ENCODE peak calls at places on chromosomes 1 and 21, in seven cellular contexts. N is adrenal gland, F is hepatocyte, J is fibroblast of pulmonary artery, S is right lobe of liver, X is BE2C, T is ovary. A is an unnamed sample.

GRCh38 chr1:71733121-71733520 is 549.2 kb downstream of the NEGR1 start:
- DNase-seq in N (no peak), F (no peak), J (no peak), S (no peak), X (no peak), T (no peak), A (no peak)

GRCh38 chr1:89199515-89199914 is 773 bp upstream of the GBP4 start:
- DNase-seq in N (no peak), F (no peak), J (no peak), S (no peak), X (no peak), T (no peak), A (no peak)

GRCh38 chr21:35390013-35390776 is 341.1 kb upstream of the RUNX1 start:
- DNase-seq in N (no peak), F (peak; percentile 22), J (peak; percentile 26), S (no peak), X (no peak), T (no peak), A (no peak)

GRCh38 chr1:24875257-24875656 is 54.8 kb downstream of the RUNX3 start:
- DNase-seq in N (no peak), F (no peak), J (no peak), S (no peak), X (no peak), T (no peak), A (no peak)

GRCh38 chr1:2413495-2414296 is 1.3 kb upstream of the PEX10 start:
- DNase-seq in N (no peak), F (no peak), J (no peak), S (no peak), X (peak; percentile 28), T (peak; percentile 44), A (no peak)

GRCh38 chr21:33171584-33172169 is 58.1 kb upstream of the IFNAR2 start:
- DNase-seq in N (no peak), F (no peak), J (no peak), S (no peak), X (no peak), T (no peak), A (no peak)

GRCh38 chr1:1437904-1438376 is 2.5 kb downstream of the VWA1 start:
- DNase-seq in N (no peak), F (peak; percentile 84), J (no peak), S (peak; percentile 86), X (peak; percentile 38), T (no peak), A (peak; percentile 69)

GRCh38 chr1:155004352-155005075 is 1.9 kb downstream of the ZBTB7B start:
- DNase-seq in N (peak; percentile 37), F (no peak), J (no peak), S (no peak), X (no peak), T (no peak), A (no peak)

GRCh38 chr1:203777596-203777995 is 12.6 kb downstream of the LAX1 start:
- DNase-seq in N (no peak), F (no peak), J (peak; percentile 28), S (no peak), X (no peak), T (no peak), A (no peak)

GRCh38 chr1:115090547-115090946 is 1.2 kb upstream of the TSPAN2 start:
- DNase-seq in N (no peak), F (no peak), J (no peak), S (no peak), X (no peak), T (no peak), A (no peak)

GRCh38 chr1:115647919-115648597 is 6.3 kb downstream of the VANGL1 start:
- DNase-seq in N (no peak), F (no peak), J (no peak), S (no peak), X (no peak), T (no peak), A (no peak)

GRCh38 chr1:158037876-158038359 is 44.5 kb downstream of the KIRREL1 start:
- DNase-seq in N (peak; percentile 80), F (no peak), J (peak; percentile 67), S (no peak), X (no peak), T (peak; percentile 23), A (no peak)

GRCh38 chr1:12650001-12650421 is 6.1 kb downstream of the AADACL4 start:
- DNase-seq in N (no peak), F (no peak), J (peak; percentile 54), S (no peak), X (no peak), T (no peak), A (no peak)

GRCh38 chr21:31447477-31447876 is 103.4 kb upstream of the TIAM1 start:
- DNase-seq in N (no peak), F (no peak), J (peak; percentile 37), S (no peak), X (no peak), T (no peak), A (no peak)

GRCh38 chr1:177593105-177593504 is 376.8 kb downstream of the SEC16B start:
- DNase-seq in N (no peak), F (no peak), J (no peak), S (no peak), X (no peak), T (no peak), A (no peak)

GRCh38 chr1:14027099-14027498 is 327.1 kb downstream of the PRDM2 start:
- DNase-seq in N (no peak), F (no peak), J (no peak), S (no peak), X (no peak), T (no peak), A (no peak)

GRCh38 chr1:167121375-167122120 is 27.7 kb downstream of the STYXL2 start:
- DNase-seq in N (peak; percentile 41), F (peak; percentile 64), J (no peak), S (peak; percentile 63), X (peak; percentile 58), T (no peak), A (peak; percentile 75)

GRCh38 chr1:113265196-113265595 is 125.1 kb upstream of the MAGI3 start:
- DNase-seq in N (no peak), F (no peak), J (no peak), S (no peak), X (no peak), T (no peak), A (no peak)

GRCh38 chr1:108814343-108815125 is 42.4 kb downstream of the AKNAD1 start:
- DNase-seq in N (no peak), F (no peak), J (peak; percentile 79), S (no peak), X (no peak), T (peak; percentile 33), A (no peak)

GRCh38 chr1:178020968-178021640 is 51.2 kb upstream of the SEC16B start:
- DNase-seq in N (no peak), F (no peak), J (no peak), S (no peak), X (no peak), T (no peak), A (no peak)

GRCh38 chr1:13583964-13584791 is 546 bp downstream of the PDPN start:
- DNase-seq in N (peak; percentile 17), F (peak; percentile 56), J (peak; percentile 58), S (no peak), X (no peak), T (peak; percentile 74), A (peak; percentile 55)

GRCh38 chr1:116224111-116224510 is 112.9 kb downstream of the MAB21L3 start:
- DNase-seq in N (no peak), F (no peak), J (no peak), S (no peak), X (no peak), T (no peak), A (no peak)

GRCh38 chr1:168763031-168763430 is 34.0 kb upstream of the DPT start:
- DNase-seq in N (no peak), F (no peak), J (no peak), S (no peak), X (no peak), T (no peak), A (no peak)

GRCh38 chr1:195530961-195531360 is 1077.3 kb downstream of the KCNT2 start:
- DNase-seq in N (no peak), F (no peak), J (peak; percentile 14), S (no peak), X (no peak), T (no peak), A (no peak)

GRCh38 chr1:10917513-10918454 is 94.7 kb upstream of the TARDBP start:
- DNase-seq in N (no peak), F (no peak), J (no peak), S (peak; percentile 7), X (no peak), T (no peak), A (no peak)

GRCh38 chr1:51264470-51264869 is 28.4 kb downstream of the RNF11 start:
- DNase-seq in N (no peak), F (peak; percentile 31), J (peak; percentile 85), S (no peak), X (no peak), T (no peak), A (no peak)

GRCh38 chr1:68473060-68473459 is 23.3 kb upstream of the RPE65 start:
- DNase-seq in N (no peak), F (no peak), J (no peak), S (no peak), X (no peak), T (no peak), A (no peak)
- TF ChIP-seq CTCF in N (no peak), F (no peak), J (no peak), S (no peak), X (no peak), T (no peak), A (no peak)

GRCh38 chr1:104878203-104878911 is 1128.7 kb downstream of the AMY1C start:
- DNase-seq in N (no peak), F (no peak), J (no peak), S (no peak), X (peak; percentile 50), T (no peak), A (no peak)
- TF ChIP-seq CTCF in N (no peak), F (no peak), J (no peak), S (no peak), X (peak; percentile 58), T (no peak), A (no peak)

GRCh38 chr1:153727463-153728304 is at the start of gene INTS3:
- DNase-seq in N (peak; percentile 100), F (peak; percentile 99), J (peak; percentile 100), S (peak; percentile 100), X (peak; percentile 99), T (peak; percentile 100), A (peak; percentile 100)
- TF ChIP-seq CTCF in N (no peak), F (no peak), J (no peak), S (no peak), X (peak; percentile 14), T (no peak), A (peak; percentile 20)

DNA sequence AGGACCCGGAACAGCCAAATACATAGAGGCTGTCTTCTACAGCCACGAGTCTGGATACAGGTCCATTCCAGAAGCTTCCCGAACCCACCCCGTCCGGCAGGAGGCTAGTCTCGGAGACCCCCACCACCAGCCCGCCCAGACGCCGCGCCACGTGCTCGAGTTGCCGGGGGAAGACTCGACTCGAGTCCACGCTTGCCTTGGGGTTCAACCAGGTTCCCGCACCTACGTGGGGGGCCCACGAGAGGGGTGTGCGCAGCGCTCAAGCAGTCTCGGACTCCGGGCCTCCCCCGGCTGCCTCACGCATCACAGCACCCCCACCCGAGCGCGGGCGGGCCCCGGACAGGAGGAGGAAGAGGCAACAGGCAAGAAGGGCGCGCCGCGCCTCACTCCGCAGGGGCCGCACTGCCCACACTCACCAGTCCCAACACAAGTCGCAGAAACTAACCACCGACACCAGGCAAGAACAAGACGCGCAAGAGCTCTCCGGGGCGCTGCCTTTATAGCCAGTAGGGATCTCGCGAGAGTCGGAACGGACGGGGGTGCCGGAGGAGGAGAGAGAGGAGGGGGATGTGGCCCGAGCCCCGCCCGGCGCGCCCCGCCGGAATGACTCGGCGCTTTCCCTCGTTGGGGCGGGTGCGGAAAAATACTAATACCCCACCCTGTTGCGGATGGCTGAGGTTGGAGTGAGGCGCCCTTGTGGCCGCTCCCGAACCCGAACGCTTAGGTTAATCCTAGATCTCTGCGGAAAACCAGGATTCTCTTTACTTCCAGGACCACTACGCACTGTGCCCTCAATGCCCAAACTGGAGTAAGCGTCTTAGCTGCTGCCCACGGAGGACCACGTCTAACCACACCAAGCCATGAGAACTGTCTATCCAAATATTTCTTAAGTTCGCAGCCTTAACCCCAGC is at the start of gene PRDX1:
- DNase-seq in N (peak; percentile 97), F (peak; percentile 97), J (peak; percentile 96), S (peak; percentile 97), X (peak; percentile 92), T (peak; percentile 97), A (peak; percentile 95)
- TF ChIP-seq CTCF in N (peak; percentile 7), F (no peak), J (peak; percentile 6), S (peak; percentile 6), X (no peak), T (peak; percentile 43), A (no peak)

A was measured in lower lobe of right lung.